ENCODE peak calls at places on chromosomes 5 and 9, in eight cellular contexts. D, M, O, J, N, Q, C and A are unnamed samples.

GRCh38 chr9:130220351-130220750 is 45.2 kb upstream of the HMCN2 start:
- DNase-seq in Q (no peak), O (no peak), D (peak; percentile 76), M (no peak), J (no peak), C (no peak), N (no peak), A (no peak)

GRCh38 chr5:74035521-74035937 is 409.5 kb downstream of the ARHGEF28 start:
- DNase-seq in Q (no peak), M (no peak), C (no peak), O (peak; percentile 61), D (peak; percentile 38), J (no peak), N (peak; percentile 36), A (no peak)

GRCh38 chr5:165370772-165371171 is 1865.4 kb downstream of the MAT2B start:
- DNase-seq in C (no peak), J (no peak), D (no peak), O (no peak), M (no peak), Q (no peak), N (no peak), A (no peak)

GRCh38 chr5:17190242-17190778 is 27.1 kb upstream of the BASP1 start:
- DNase-seq in J (no peak), M (no peak), Q (no peak), D (no peak), N (peak; percentile 33), O (peak; percentile 66), C (no peak), A (no peak)

GRCh38 chr9:78017294-78017693 is 14.3 kb downstream of the GNAQ start:
- DNase-seq in M (no peak), Q (no peak), J (no peak), D (no peak), C (no peak), O (no peak), N (no peak), A (no peak)

GRCh38 chr5:1105350-1106265 is 6.3 kb downstream of the SLC12A7 start:
- DNase-seq in J (peak; percentile 41), D (no peak), M (peak; percentile 63), C (peak; percentile 46), Q (peak; percentile 87), N (peak; percentile 72), O (peak; percentile 74), A (no peak)

GRCh38 chr9:113708821-113709713 is 167.0 kb upstream of the ZNF618 start:
- DNase-seq in N (no peak), Q (no peak), D (no peak), J (no peak), O (no peak), M (no peak), C (no peak), A (no peak)

GRCh38 chr5:31851290-31851689 is 212.4 kb downstream of the PDZD2 start:
- DNase-seq in J (no peak), Q (no peak), M (no peak), C (no peak), O (no peak), N (no peak), D (no peak), A (no peak)

GRCh38 chr9:79895232-79895631 is 323.5 kb downstream of the TLE4 start:
- DNase-seq in N (no peak), J (no peak), C (no peak), D (no peak), Q (no peak), M (no peak), O (no peak), A (no peak)

GRCh38 chr5:175687231-175687701 is 29.4 kb downstream of the HRH2 start:
- DNase-seq in N (no peak), O (no peak), D (no peak), Q (no peak), J (no peak), C (peak; percentile 56), M (peak; percentile 92), A (no peak)

GRCh38 chr5:124704594-124705284 is 41.7 kb downstream of the ZNF608 start:
- DNase-seq in N (peak; percentile 59), C (no peak), O (no peak), D (no peak), M (no peak), J (no peak), Q (no peak), A (no peak)

GRCh38 chr5:141135030-141135717 is at the start of gene PCDHB5:
- DNase-seq in N (no peak), Q (no peak), D (peak; percentile 38), J (no peak), M (no peak), O (peak; percentile 61), C (peak; percentile 71), A (no peak)

GRCh38 chr5:180611140-180611850 is 20.0 kb upstream of the SCGB3A1 start:
- DNase-seq in O (peak; percentile 69), J (no peak), M (no peak), D (no peak), N (no peak), Q (no peak), C (no peak), A (no peak)

GRCh38 chr9:99441829-99442228 is 219.7 kb downstream of the SEC61B start:
- DNase-seq in C (no peak), M (no peak), Q (no peak), D (no peak), O (no peak), N (no peak), J (no peak), A (no peak)

GRCh38 chr9:85702881-85703280 is 38.9 kb downstream of the AGTPBP1 start:
- DNase-seq in O (no peak), N (no peak), M (no peak), C (no peak), D (no peak), J (no peak), Q (no peak), A (no peak)

GRCh38 chr5:174307031-174307408 is 261.5 kb downstream of the NSG2 start:
- DNase-seq in M (no peak), O (no peak), Q (no peak), N (no peak), D (no peak), C (no peak), J (no peak), A (no peak)

GRCh38 chr5:174423538-174423937 is 300.8 kb upstream of the MSX2 start:
- DNase-seq in D (no peak), J (no peak), Q (no peak), N (no peak), M (no peak), C (no peak), O (no peak), A (no peak)

GRCh38 chr9:29609282-29609681 is 2036.0 kb upstream of the C9orf72 start:
- DNase-seq in J (no peak), O (no peak), M (no peak), D (no peak), C (no peak), Q (no peak), N (no peak), A (no peak)

GRCh38 chr5:157952374-157952685 is 93.4 kb upstream of the CLINT1 start:
- DNase-seq in J (no peak), N (no peak), D (no peak), O (no peak), M (no peak), C (no peak), Q (no peak), A (no peak)

GRCh38 chr9:107650321-107650720 is 160.8 kb upstream of the KLF4 start:
- DNase-seq in C (no peak), Q (no peak), N (no peak), D (no peak), M (no peak), O (no peak), J (no peak), A (no peak)

GRCh38 chr9:74309654-74310053 is 187.5 kb upstream of the RORB start:
- DNase-seq in O (no peak), Q (no peak), C (no peak), J (no peak), M (no peak), N (no peak), D (peak; percentile 7), A (no peak)

GRCh38 chr9:36787709-36788108 is 215.0 kb downstream of the MELK start:
- DNase-seq in N (no peak), M (no peak), J (no peak), D (no peak), O (no peak), C (no peak), Q (no peak), A (no peak)

GRCh38 chr5:134004626-134005414 is at the start of gene VDAC1:
- DNase-seq in O (peak; percentile 88), N (peak; percentile 98), Q (peak; percentile 86), M (peak; percentile 76), C (peak; percentile 73), J (peak; percentile 78), D (peak; percentile 73), A (peak; percentile 72)
- TF ChIP-seq CTCF in O (no peak), N (no peak), Q (no peak), M (no peak), C (no peak), J (no peak), D (no peak), A (no peak)

GRCh38 chr9:90616806-90617205 is 25.8 kb downstream of the DIRAS2 start:
- DNase-seq in J (no peak), O (no peak), M (no peak), C (no peak), Q (no peak), D (no peak), N (no peak), A (no peak)
- TF ChIP-seq CTCF in J (no peak), O (no peak), M (no peak), C (no peak), Q (no peak), D (no peak), N (no peak), A (no peak)

DNA sequence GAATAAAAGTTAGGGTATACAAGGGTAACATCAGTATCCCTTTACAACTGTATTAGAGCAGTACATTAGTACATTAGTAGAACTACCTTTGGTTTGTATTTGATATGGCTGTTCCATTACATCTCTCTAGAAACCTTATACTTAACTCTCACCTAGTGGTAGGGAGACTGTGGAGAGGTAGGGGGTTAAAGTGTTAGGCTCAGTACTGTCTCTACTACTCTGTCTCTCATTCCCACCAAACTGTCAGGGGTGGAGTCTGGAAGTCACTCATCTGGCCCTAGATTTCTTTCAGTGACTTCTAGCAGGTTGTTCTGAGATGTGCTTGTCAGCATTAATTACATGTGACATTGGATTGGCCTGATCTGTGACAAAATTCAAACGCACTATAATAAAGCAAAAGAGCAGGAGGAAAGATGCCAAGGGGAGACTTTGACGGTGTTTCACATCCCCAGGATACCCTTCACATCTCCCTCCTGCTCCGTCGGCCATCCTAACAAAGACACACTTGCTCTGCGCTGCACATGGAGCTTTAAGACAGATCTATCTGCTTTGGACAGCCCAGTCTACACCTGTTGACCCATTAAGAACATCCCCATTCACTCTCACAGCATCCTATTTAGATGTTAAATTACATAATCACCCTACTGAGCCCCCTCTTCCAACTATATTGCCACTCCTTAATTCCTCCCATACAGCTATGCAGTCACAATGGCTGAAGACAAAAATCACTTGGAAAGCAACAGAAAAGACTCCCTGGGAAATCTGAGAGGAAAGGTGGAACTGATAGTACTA is 1043.0 kb upstream of the DMAC1 start:
- DNase-seq in C (no peak), D (no peak), O (no peak), Q (no peak), J (no peak), M (no peak), N (no peak), A (no peak)
- TF ChIP-seq CTCF in C (no peak), D (no peak), O (no peak), Q (no peak), J (no peak), M (no peak), N (no peak), A (no peak)

GRCh38 chr5:40165789-40166728 is 513.7 kb upstream of the PTGER4 start:
- DNase-seq in C (no peak), M (no peak), O (peak; percentile 15), D (no peak), Q (no peak), N (no peak), J (no peak), A (no peak)
- TF ChIP-seq CTCF in C (no peak), M (no peak), O (peak; percentile 9), D (no peak), Q (no peak), N (no peak), J (no peak), A (no peak)